ENCODE peak calls at places on chromosomes 1 and 21, in eight cellular contexts. K, R, X, C, T, Q, M and V are unnamed samples.

GRCh38 chr1:32172621-32173245 is 6.7 kb upstream of the TXLNA start:
- DNase-seq in K (no peak), R (no peak), X (no peak), C (no peak), T (no peak), Q (no peak), M (no peak), V (no peak)

GRCh38 chr1:197463142-197463541 is 195.1 kb downstream of the CRB1 start:
- DNase-seq in K (no peak), R (no peak), X (no peak), C (no peak), T (no peak), Q (no peak), M (no peak), V (no peak)

GRCh38 chr1:233518344-233518743 is 95.6 kb upstream of the KCNK1 start:
- DNase-seq in K (peak), R (peak), X (no peak), C (peak), T (peak), Q (no peak), M (no peak), V (no peak)

GRCh38 chr1:113166473-113166872 is 93.5 kb downstream of the LRIG2 start:
- DNase-seq in K (no peak), R (no peak), X (no peak), C (no peak), T (no peak), Q (no peak), M (no peak), V (no peak)

GRCh38 chr1:71311396-71311795 is 230.6 kb upstream of the ZRANB2 start:
- DNase-seq in K (no peak), R (no peak), X (no peak), C (no peak), T (no peak), Q (no peak), M (no peak), V (no peak)

GRCh38 chr1:230236951-230237350 is 169.9 kb downstream of the GALNT2 start:
- DNase-seq in K (no peak), R (no peak), X (no peak), C (no peak), T (peak), Q (no peak), M (no peak), V (no peak)

GRCh38 chr21:40373760-40374159 is 473.2 kb downstream of the DSCAM start:
- DNase-seq in K (no peak), R (no peak), X (no peak), C (no peak), T (no peak), Q (no peak), M (no peak), V (no peak)

GRCh38 chr1:228413241-228414010 is 3.2 kb downstream of the TRIM17 start:
- DNase-seq in K (no peak), R (no peak), X (no peak), C (no peak), T (no peak), Q (no peak), M (no peak), V (no peak)

GRCh38 chr1:29686012-29686930 is 449.9 kb downstream of the PTPRU start:
- DNase-seq in K (no peak), R (no peak), X (no peak), C (no peak), T (peak), Q (no peak), M (no peak), V (peak)

GRCh38 chr1:31010081-31010989 is 55.2 kb downstream of the PUM1 start:
- DNase-seq in K (no peak), R (peak), X (no peak), C (no peak), T (no peak), Q (no peak), M (no peak), V (no peak)

GRCh38 chr1:218942421-218942820 is 231.3 kb upstream of the LYPLAL1 start:
- DNase-seq in K (no peak), R (no peak), X (no peak), C (no peak), T (peak), Q (no peak), M (no peak), V (no peak)

GRCh38 chr21:32352556-32352955 is 40.3 kb downstream of the URB1 start:
- DNase-seq in K (no peak), R (no peak), X (no peak), C (no peak), T (peak), Q (peak), M (no peak), V (no peak)

GRCh38 chr1:209926045-209926444 is 12.0 kb upstream of the SYT14 start:
- DNase-seq in K (no peak), R (no peak), X (no peak), C (no peak), T (no peak), Q (no peak), M (no peak), V (no peak)

GRCh38 chr1:187759934-187760333 is 931.2 kb downstream of the PLA2G4A start:
- DNase-seq in K (no peak), R (no peak), X (no peak), C (no peak), T (no peak), Q (no peak), M (no peak), V (no peak)

GRCh38 chr1:118158918-118159317 is 26.1 kb downstream of the SPAG17 start:
- DNase-seq in K (no peak), R (no peak), X (no peak), C (no peak), T (no peak), Q (no peak), M (no peak), V (no peak)

GRCh38 chr1:243706563-243706962 is 143.5 kb downstream of the AKT3 start:
- DNase-seq in K (no peak), R (no peak), X (no peak), C (no peak), T (no peak), Q (no peak), M (no peak), V (no peak)

GRCh38 chr1:212450331-212450881 is 17.7 kb downstream of the NENF start:
- DNase-seq in K (no peak), R (no peak), X (no peak), C (no peak), T (peak), Q (no peak), M (no peak), V (no peak)

GRCh38 chr1:29803486-29803885 is 567.2 kb downstream of the PTPRU start:
- DNase-seq in K (no peak), R (no peak), X (no peak), C (no peak), T (no peak), Q (no peak), M (no peak), V (no peak)

GRCh38 chr21:29730281-29730680 is 209.5 kb downstream of the GRIK1 start:
- DNase-seq in K (no peak), R (no peak), X (no peak), C (no peak), T (no peak), Q (no peak), M (no peak), V (no peak)

GRCh38 chr1:221025391-221026355 is 146.4 kb downstream of the HLX start:
- DNase-seq in K (no peak), R (no peak), X (no peak), C (no peak), T (no peak), Q (no peak), M (peak), V (no peak)

GRCh38 chr1:87243573-87243972 is 85.1 kb upstream of the LMO4 start:
- DNase-seq in K (no peak), R (no peak), X (no peak), C (no peak), T (no peak), Q (no peak), M (no peak), V (no peak)

GRCh38 chr1:209567788-209568187 is 15.7 kb upstream of the CAMK1G start:
- DNase-seq in K (no peak), R (no peak), X (no peak), C (peak), T (no peak), Q (no peak), M (no peak), V (no peak)

GRCh38 chr1:203291201-203292096 is 13.9 kb upstream of the BTG2 start:
- DNase-seq in K (no peak), R (no peak), X (peak), C (no peak), T (peak), Q (no peak), M (no peak), V (no peak)

GRCh38 chr21:35711661-35712060 is 348.7 kb downstream of the SETD4 start:
- DNase-seq in K (no peak), R (no peak), X (no peak), C (no peak), T (no peak), Q (no peak), M (no peak), V (no peak)
- TF ChIP-seq CTCF in K (no peak), R (no peak), X (no peak), C (no peak), T (no peak), Q (no peak), M (no peak), V (no peak)

GRCh38 chr1:181501612-181502011 is 18.3 kb downstream of the CACNA1E start:
- DNase-seq in K (no peak), R (no peak), X (no peak), C (no peak), T (no peak), Q (no peak), M (no peak), V (no peak)

GRCh38 chr1:181499825-181500224 is 16.5 kb downstream of the CACNA1E start:
- DNase-seq in K (no peak), R (no peak), X (no peak), C (no peak), T (no peak), Q (no peak), M (no peak), V (no peak)

GRCh38 chr1:181496759-181497158 is 13.4 kb downstream of the CACNA1E start:
- DNase-seq in K (no peak), R (no peak), X (no peak), C (no peak), T (no peak), Q (no peak), M (no peak), V (no peak)

GRCh38 chr1:181493885-181494284 is 10.6 kb downstream of the CACNA1E start:
- DNase-seq in K (no peak), R (no peak), X (no peak), C (no peak), T (no peak), Q (no peak), M (no peak), V (no peak)

DNA sequence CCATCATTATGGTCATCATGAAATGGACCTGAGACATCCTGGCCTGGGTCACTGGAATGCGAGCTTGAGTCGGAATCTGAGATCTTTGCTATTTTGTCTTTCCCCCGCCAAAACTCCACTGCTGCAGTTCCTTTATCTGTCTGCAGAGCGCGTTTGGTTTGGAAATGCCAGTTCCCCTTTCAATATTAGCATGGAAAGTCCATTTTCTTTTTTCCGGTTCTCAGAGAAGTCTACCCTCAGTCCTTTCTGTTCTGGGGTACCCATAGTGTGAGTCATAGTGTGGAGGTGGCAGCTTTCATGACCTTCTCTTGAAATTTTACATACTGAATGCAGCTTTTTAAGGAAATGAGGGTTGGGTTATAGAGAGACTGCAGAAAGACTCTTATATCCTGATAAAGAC is 14.6 kb downstream of the CACNA1E start:
- DNase-seq in K (no peak), R (peak), X (no peak), C (no peak), T (no peak), Q (no peak), M (no peak), V (no peak)
- TF ChIP-seq CTCF in K (no peak), R (no peak), X (no peak), C (no peak), T (no peak), Q (no peak), M (no peak), V (no peak)

DNA sequence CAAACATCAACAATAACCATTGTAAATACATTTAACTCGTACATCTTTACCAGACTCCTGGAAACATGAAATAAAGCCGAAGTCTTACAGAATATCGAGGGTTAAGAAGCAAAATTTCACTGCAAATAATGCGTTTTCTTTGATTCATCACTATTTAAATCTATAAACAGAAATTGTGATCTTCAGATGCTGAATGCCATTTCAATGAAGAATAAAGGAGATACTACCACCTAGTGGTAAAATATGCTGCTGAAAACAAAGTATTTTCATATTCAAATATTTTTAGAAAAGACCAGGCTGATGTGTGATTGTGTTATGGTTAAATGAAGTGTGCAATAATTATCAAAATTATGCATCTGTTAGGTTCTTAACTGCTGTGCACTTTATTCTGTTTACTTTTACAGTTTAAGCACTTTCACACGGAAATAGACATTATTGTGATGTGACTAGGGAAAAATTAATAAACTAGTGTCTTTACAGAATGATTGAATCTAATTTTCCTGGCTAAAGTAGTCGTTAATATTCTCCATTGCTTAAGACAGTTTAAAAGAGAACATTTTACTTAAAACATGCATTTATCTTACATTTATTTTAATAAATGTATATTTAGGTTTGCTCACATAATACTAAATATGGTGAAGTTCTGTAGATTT is 1093.1 kb downstream of the MRPL39 start:
- DNase-seq in K (no peak), R (no peak), X (no peak), C (peak), T (no peak), Q (no peak), M (no peak), V (no peak)
- TF ChIP-seq CTCF in K (no peak), R (peak), X (no peak), C (peak), T (peak), Q (peak), M (peak), V (peak)

GRCh38 chr1:247964933-247965332 is at the start of gene OR2AK2:
- DNase-seq in K (no peak), R (no peak), X (no peak), C (no peak), T (no peak), Q (no peak), M (no peak), V (no peak)
- TF ChIP-seq CTCF in K (no peak), R (no peak), X (no peak), C (no peak), T (no peak), Q (no peak), M (no peak), V (no peak)

GRCh38 chr1:101043776-101044175 is 18.2 kb upstream of the DPH5 start:
- DNase-seq in K (no peak), R (no peak), X (no peak), C (peak), T (no peak), Q (no peak), M (no peak), V (no peak)
- TF ChIP-seq CTCF in K (no peak), R (no peak), X (no peak), C (peak), T (no peak), Q (no peak), M (no peak), V (no peak)

GRCh38 chr1:63920154-63921117 is 146.6 kb downstream of the ROR1 start:
- DNase-seq in K (no peak), R (no peak), X (no peak), C (peak), T (no peak), Q (no peak), M (no peak), V (no peak)
- TF ChIP-seq CTCF in K (peak), R (no peak), X (no peak), C (peak), T (no peak), Q (no peak), M (no peak), V (peak)

DNA sequence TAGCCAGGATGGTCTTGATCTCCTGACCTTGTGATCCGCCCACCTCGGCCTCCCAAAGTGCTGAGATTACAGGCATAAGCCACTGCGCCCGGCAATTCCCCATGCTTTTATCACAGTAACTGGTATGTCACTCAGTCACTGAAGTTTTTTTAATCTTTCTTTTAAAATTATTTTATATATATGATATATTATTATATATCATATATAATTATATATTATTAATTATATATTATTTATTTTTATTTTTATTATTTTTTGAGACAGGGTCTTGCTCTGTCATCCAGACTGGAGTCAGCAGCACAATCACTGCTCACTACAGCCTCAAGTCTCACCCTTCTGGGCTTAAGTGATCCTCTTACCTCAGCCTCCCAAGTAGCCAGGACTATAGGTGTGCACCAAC is 18.3 kb downstream of the RC3H1 start:
- DNase-seq in K (no peak), R (no peak), X (no peak), C (no peak), T (no peak), Q (no peak), M (no peak), V (no peak)
- TF ChIP-seq CTCF in K (no peak), R (no peak), X (no peak), C (no peak), T (no peak), Q (no peak), M (no peak), V (no peak)

DNA sequence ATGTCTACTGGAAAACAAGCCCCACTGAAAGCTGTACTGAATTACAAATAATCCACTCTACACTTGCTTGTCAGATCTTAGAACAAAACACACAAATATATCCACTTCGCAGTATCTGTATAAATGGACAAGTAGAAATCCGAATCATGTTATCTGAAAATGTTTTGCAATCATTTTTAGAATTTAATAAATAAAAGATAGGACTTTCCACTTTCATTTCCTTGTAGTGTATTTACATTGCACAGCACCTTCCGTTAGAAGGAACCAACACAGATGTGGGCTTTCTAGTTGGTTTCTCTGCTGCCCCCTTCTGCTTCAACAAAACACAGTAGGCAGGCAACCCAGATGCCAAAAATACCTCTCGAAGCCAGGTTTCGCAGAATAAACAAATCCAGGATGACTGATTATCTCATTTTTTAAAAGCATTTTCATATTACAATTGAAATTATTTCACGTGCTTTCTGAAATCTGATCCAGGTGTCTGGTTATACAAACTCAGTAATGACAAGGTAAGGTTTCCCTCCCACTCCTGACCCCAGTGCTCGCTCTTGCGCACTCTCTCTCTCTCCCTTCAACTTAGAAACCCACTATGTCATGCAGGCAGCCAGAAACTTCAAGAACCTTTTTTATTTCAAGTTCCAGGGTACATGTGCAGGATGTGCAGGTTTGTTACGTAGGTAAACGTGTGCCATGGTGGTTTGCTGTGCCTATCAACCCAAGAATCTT is 389.9 kb downstream of the SMYD3 start:
- DNase-seq in K (no peak), R (peak), X (no peak), C (peak), T (peak), Q (no peak), M (peak), V (no peak)
- TF ChIP-seq CTCF in K (peak), R (peak), X (peak), C (peak), T (peak), Q (peak), M (peak), V (peak)

GRCh38 chr21:36700961-36701911 is 2.3 kb downstream of the SIM2 start:
- DNase-seq in K (no peak), R (peak), X (no peak), C (peak), T (peak), Q (peak), M (no peak), V (no peak)
- TF ChIP-seq CTCF in K (no peak), R (no peak), X (no peak), C (no peak), T (no peak), Q (no peak), M (no peak), V (no peak)

GRCh38 chr1:85847356-85847755 is 139.1 kb upstream of the ZNHIT6 start:
- DNase-seq in K (no peak), R (no peak), X (no peak), C (no peak), T (no peak), Q (no peak), M (no peak), V (no peak)

GRCh38 chr1:85846706-85847105 is 138.5 kb upstream of the ZNHIT6 start:
- DNase-seq in K (no peak), R (no peak), X (no peak), C (no peak), T (no peak), Q (no peak), M (no peak), V (no peak)

GRCh38 chr1:85849660-85850059 is 141.4 kb upstream of the ZNHIT6 start:
- DNase-seq in K (no peak), R (no peak), X (no peak), C (no peak), T (no peak), Q (no peak), M (no peak), V (no peak)

DNA sequence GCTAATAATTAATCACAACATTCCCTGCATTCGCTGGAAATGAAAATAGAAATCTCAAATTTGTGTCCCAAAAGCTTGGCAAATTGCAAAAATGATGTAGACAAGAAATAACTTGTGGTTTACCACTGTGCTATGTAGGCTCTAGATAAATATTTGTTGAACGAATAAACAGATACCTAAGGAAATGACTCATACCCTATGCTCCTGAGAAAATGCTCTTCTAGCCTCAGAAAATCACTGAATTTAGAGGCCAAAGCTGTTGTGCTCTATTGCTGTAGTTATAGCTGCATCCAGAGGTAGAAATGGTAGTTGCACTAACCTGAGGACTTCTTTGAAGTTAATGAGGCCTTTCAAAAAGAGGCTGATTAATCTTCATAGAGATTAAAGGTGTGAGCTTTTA is 142.0 kb upstream of the ZNHIT6 start:
- DNase-seq in K (peak), R (no peak), X (no peak), C (no peak), T (no peak), Q (no peak), M (no peak), V (no peak)
- TF ChIP-seq CTCF in K (peak), R (no peak), X (no peak), C (peak), T (no peak), Q (no peak), M (no peak), V (no peak)